ENCODE peak calls at places on chromosomes 12 and 14, in eight cellular contexts. U is A549, D is A673, B is H9, R is uterus, C is psoas muscle, Z is IMR-90, H is DND-41. F is an unnamed sample.

GRCh38 chr14:105193916-105194782 is 13.0 kb upstream of the NUDT14 start:
- DNase-seq in U (no peak), D (peak), B (no peak), R (no peak), C (no peak), Z (peak), H (peak), F (no peak)

GRCh38 chr14:51211149-51211548 is 28.9 kb upstream of the TMX1 start:
- DNase-seq in U (no peak), D (peak), B (no peak), R (no peak), C (no peak), Z (peak), H (no peak), F (no peak)

GRCh38 chr12:11576104-11576503 is 73.4 kb upstream of the ETV6 start:
- DNase-seq in U (no peak), D (peak), B (no peak), R (no peak), C (no peak), Z (peak), H (no peak), F (no peak)

GRCh38 chr12:2692156-2692555 is 102.6 kb upstream of the FKBP4 start:
- DNase-seq in U (no peak), D (no peak), B (peak), R (no peak), C (no peak), Z (no peak), H (peak), F (no peak)

GRCh38 chr14:21087294-21088091 is 11.0 kb downstream of the ZNF219 start:
- DNase-seq in U (no peak), D (peak), B (peak), R (no peak), C (no peak), Z (peak), H (peak), F (peak)

GRCh38 chr14:21626491-21627230 is 8.1 kb downstream of the OR10G2 start:
- DNase-seq in U (no peak), D (no peak), B (no peak), R (no peak), C (no peak), Z (peak), H (no peak), F (no peak)

GRCh38 chr12:127230843-127231260 is 1036.1 kb upstream of the TMEM132C start:
- DNase-seq in U (no peak), D (peak), B (no peak), R (no peak), C (no peak), Z (peak), H (no peak), F (no peak)

GRCh38 chr12:46948936-46949555 is 123.2 kb upstream of the SLC38A4 start:
- DNase-seq in U (no peak), D (peak), B (no peak), R (no peak), C (no peak), Z (no peak), H (no peak), F (no peak)

GRCh38 chr12:3464561-3464960 is 26.4 kb upstream of the PRMT8 start:
- DNase-seq in U (no peak), D (no peak), B (no peak), R (no peak), C (no peak), Z (no peak), H (no peak), F (no peak)

GRCh38 chr12:111653596-111653995 is 32.2 kb downstream of the BRAP start:
- DNase-seq in U (no peak), D (no peak), B (no peak), R (no peak), C (no peak), Z (no peak), H (no peak), F (no peak)

GRCh38 chr12:113134521-113134951 is 1.0 kb downstream of the RASAL1 start:
- DNase-seq in U (no peak), D (no peak), B (no peak), R (no peak), C (no peak), Z (no peak), H (no peak), F (no peak)

GRCh38 chr14:31950331-31950730 is 126.8 kb upstream of the ARHGAP5 start:
- DNase-seq in U (no peak), D (no peak), B (no peak), R (no peak), C (no peak), Z (no peak), H (no peak), F (no peak)

GRCh38 chr12:15629108-15629507 is 160.1 kb downstream of the EPS8 start:
- DNase-seq in U (peak), D (peak), B (no peak), R (peak), C (peak), Z (peak), H (no peak), F (no peak)

GRCh38 chr12:52437508-52437907 is 3.3 kb upstream of the KRT75 start:
- DNase-seq in U (no peak), D (no peak), B (no peak), R (no peak), C (no peak), Z (no peak), H (no peak), F (no peak)

GRCh38 chr14:102182190-102182589 is 42.5 kb downstream of the WDR20 start:
- DNase-seq in U (no peak), D (peak), B (no peak), R (no peak), C (no peak), Z (peak), H (no peak), F (no peak)

GRCh38 chr12:27733052-27733656 is 22.5 kb downstream of the MRPS35 start:
- DNase-seq in U (peak), D (peak), B (no peak), R (peak), C (no peak), Z (peak), H (peak), F (peak)

GRCh38 chr12:88553941-88554658 is 26.2 kb downstream of the KITLG start:
- DNase-seq in U (no peak), D (peak), B (no peak), R (no peak), C (no peak), Z (peak), H (no peak), F (no peak)

GRCh38 chr14:24481622-24482324 is 26.3 kb downstream of the CMA1 start:
- DNase-seq in U (peak), D (peak), B (peak), R (no peak), C (no peak), Z (peak), H (peak), F (peak)

GRCh38 chr14:33529773-33530172 is 421.1 kb downstream of the EGLN3 start:
- DNase-seq in U (no peak), D (no peak), B (no peak), R (no peak), C (no peak), Z (no peak), H (no peak), F (no peak)

GRCh38 chr12:86683568-86683991 is 427.4 kb upstream of the MGAT4C start:
- DNase-seq in U (no peak), D (peak), B (no peak), R (no peak), C (no peak), Z (peak), H (no peak), F (no peak)

GRCh38 chr12:109995366-109995702 is 834 bp downstream of the GIT2 start:
- DNase-seq in U (no peak), D (no peak), B (no peak), R (no peak), C (no peak), Z (no peak), H (no peak), F (no peak)

GRCh38 chr12:110109037-110109836 is 14.9 kb upstream of the IFT81 start:
- DNase-seq in U (peak), D (no peak), B (no peak), R (peak), C (peak), Z (peak), H (no peak), F (no peak)

GRCh38 chr12:79250955-79251354 is 386.4 kb downstream of the SYT1 start:
- DNase-seq in U (no peak), D (no peak), B (no peak), R (no peak), C (no peak), Z (peak), H (no peak), F (no peak)

GRCh38 chr12:70646850-70647249 is 9.6 kb upstream of the PTPRB start:
- DNase-seq in U (no peak), D (no peak), B (no peak), R (no peak), C (no peak), Z (peak), H (no peak), F (no peak)

GRCh38 chr12:132319359-132319950 is 9.9 kb downstream of the GALNT9 start:
- DNase-seq in U (no peak), D (no peak), B (no peak), R (no peak), C (peak), Z (no peak), H (no peak), F (no peak)

GRCh38 chr12:46553911-46554310 is 181.3 kb upstream of the SLC38A2 start:
- DNase-seq in U (no peak), D (no peak), B (no peak), R (no peak), C (no peak), Z (peak), H (no peak), F (no peak)

GRCh38 chr14:44783899-44784298 is 177.8 kb downstream of the KLHL28 start:
- DNase-seq in U (no peak), D (no peak), B (no peak), R (no peak), C (no peak), Z (no peak), H (no peak), F (no peak)

GRCh38 chr12:104668274-104668718 is 211.5 kb downstream of the CHST11 start:
- DNase-seq in U (no peak), D (no peak), B (no peak), R (peak), C (no peak), Z (peak), H (no peak), F (no peak)

GRCh38 chr12:57276935-57277563 is 26.1 kb upstream of the STAC3 start:
- DNase-seq in U (peak), D (peak), B (peak), R (no peak), C (no peak), Z (peak), H (peak), F (no peak)

GRCh38 chr14:93059917-93060545 is 55.7 kb downstream of the ITPK1 start:
- DNase-seq in U (no peak), D (no peak), B (peak), R (no peak), C (no peak), Z (no peak), H (peak), F (no peak)

GRCh38 chr14:26173581-26173980 is 424.3 kb downstream of the NOVA1 start:
- DNase-seq in U (no peak), D (no peak), B (no peak), R (no peak), C (no peak), Z (no peak), H (no peak), F (no peak)

GRCh38 chr12:27542628-27543027 is 18.6 kb downstream of the PPFIBP1 start:
- DNase-seq in U (no peak), D (no peak), B (no peak), R (no peak), C (no peak), Z (peak), H (no peak), F (no peak)

GRCh38 chr12:55842681-55843429 is at the start of gene MMP19:
- DNase-seq in U (no peak), D (peak), B (peak), R (peak), C (no peak), Z (peak), H (no peak), F (no peak)

GRCh38 chr14:61586539-61587396 is 108.5 kb upstream of the HIF1A start:
- DNase-seq in U (no peak), D (no peak), B (no peak), R (no peak), C (no peak), Z (peak), H (no peak), F (no peak)

GRCh38 chr12:52614381-52615207 is 3.8 kb downstream of the KRT73 start:
- DNase-seq in U (no peak), D (no peak), B (peak), R (no peak), C (no peak), Z (no peak), H (no peak), F (no peak)

GRCh38 chr12:69092137-69092536 is 147.2 kb upstream of the CPSF6 start:
- DNase-seq in U (no peak), D (no peak), B (no peak), R (no peak), C (no peak), Z (no peak), H (no peak), F (no peak)

GRCh38 chr14:65421201-65421981 is 8.9 kb downstream of the FUT8 start:
- DNase-seq in U (no peak), D (no peak), B (no peak), R (no peak), C (no peak), Z (peak), H (no peak), F (no peak)

GRCh38 chr12:99442758-99443157 is 204.8 kb upstream of the GARIN6 start:
- DNase-seq in U (no peak), D (no peak), B (no peak), R (no peak), C (no peak), Z (no peak), H (no peak), F (no peak)

GRCh38 chr12:130205531-130205930 is 43.3 kb downstream of the FZD10 start:
- DNase-seq in U (no peak), D (no peak), B (no peak), R (no peak), C (no peak), Z (no peak), H (no peak), F (no peak)
- H3K27ac ChIP-seq in U (no peak), D (no peak), B (no peak), R (no peak), C (no peak), Z (no peak), H (no peak), F (no peak)

GRCh38 chr14:34678735-34679134 is 35.7 kb downstream of the CFL2 start:
- DNase-seq in U (no peak), D (no peak), B (no peak), R (no peak), C (no peak), Z (no peak), H (no peak), F (no peak)

GRCh38 chr14:34682787-34683321 is 31.5 kb downstream of the CFL2 start:
- DNase-seq in U (no peak), D (no peak), B (no peak), R (no peak), C (no peak), Z (no peak), H (no peak), F (no peak)

GRCh38 chr14:34680806-34681479 is 33.5 kb downstream of the CFL2 start:
- DNase-seq in U (no peak), D (no peak), B (no peak), R (no peak), C (no peak), Z (no peak), H (no peak), F (no peak)

GRCh38 chr14:34676516-34677211 is 37.7 kb downstream of the CFL2 start:
- DNase-seq in U (no peak), D (no peak), B (no peak), R (no peak), C (no peak), Z (no peak), H (no peak), F (no peak)

GRCh38 chr14:34678306-34678705 is 36.1 kb downstream of the CFL2 start:
- DNase-seq in U (no peak), D (peak), B (no peak), R (no peak), C (no peak), Z (no peak), H (no peak), F (no peak)
- H3K27ac ChIP-seq in U (peak), D (no peak), B (no peak), R (no peak), C (peak), Z (no peak), H (no peak), F (no peak)

DNA sequence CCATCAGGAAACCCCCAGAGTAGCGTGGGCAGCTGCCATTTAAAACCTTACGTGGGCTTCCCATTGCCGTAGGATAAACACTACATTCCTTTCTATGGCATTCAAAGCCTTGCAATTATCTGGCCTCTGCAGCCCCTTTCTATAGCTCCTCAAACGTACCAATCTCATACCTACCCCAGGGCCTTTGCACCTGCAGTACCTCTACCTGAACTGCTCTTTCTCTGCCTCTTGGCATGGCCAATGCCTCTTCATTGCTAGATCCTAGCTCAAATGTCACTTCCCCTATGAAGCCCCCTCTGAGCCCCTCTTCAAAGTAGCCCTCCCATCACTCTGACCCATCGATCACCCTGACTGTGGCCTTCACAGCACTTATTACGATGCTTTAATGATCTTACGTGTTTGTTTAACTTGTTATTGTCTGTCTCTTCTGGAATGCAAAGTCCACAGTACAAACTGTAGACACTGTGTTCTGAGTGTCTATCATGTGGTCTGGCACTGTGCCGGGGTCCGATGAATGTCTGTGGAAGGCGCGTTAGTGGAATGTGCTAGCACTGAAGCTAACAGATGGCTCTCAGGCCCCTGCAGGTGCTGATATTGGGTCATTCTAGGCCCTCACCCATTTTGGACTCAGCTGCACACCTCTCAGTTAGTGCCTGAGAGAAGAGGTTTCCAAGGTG is 157.3 kb upstream of the NOS1 start:
- DNase-seq in U (no peak), D (no peak), B (no peak), R (no peak), C (peak), Z (no peak), H (no peak), F (no peak)
- H3K27ac ChIP-seq in U (no peak), D (no peak), B (no peak), R (no peak), C (no peak), Z (no peak), H (no peak), F (no peak)

DNA sequence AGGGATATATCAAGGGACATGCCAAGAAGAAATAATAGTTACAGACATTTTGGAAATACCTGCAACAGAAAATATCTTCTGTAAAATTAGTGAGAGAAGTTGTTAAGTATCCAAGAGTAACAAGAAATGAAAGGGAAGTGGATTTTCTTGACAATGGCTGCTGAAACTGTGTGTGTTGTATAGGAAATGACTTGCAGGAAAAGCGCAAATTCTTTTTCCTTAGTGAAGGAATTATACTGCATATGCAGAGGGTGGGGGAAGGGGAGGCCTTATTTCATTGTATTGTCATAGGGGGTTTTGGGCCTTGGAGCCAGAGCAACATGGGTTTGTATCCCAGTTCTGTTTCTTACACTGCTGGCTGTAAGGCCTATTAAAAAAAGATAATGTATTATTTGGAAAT is 84.4 kb upstream of the DDHD1 start:
- DNase-seq in U (no peak), D (no peak), B (no peak), R (no peak), C (no peak), Z (no peak), H (no peak), F (no peak)
- H3K27ac ChIP-seq in U (no peak), D (no peak), B (no peak), R (no peak), C (peak), Z (no peak), H (no peak), F (no peak)

GRCh38 chr12:4858385-4858784 is 51.3 kb upstream of the KCNA1 start:
- DNase-seq in U (no peak), D (no peak), B (peak), R (no peak), C (no peak), Z (no peak), H (no peak), F (no peak)

GRCh38 chr12:4856556-4856955 is 53.1 kb upstream of the KCNA1 start:
- DNase-seq in U (no peak), D (no peak), B (peak), R (no peak), C (no peak), Z (no peak), H (no peak), F (no peak)

GRCh38 chr12:4859478-4860210 is 50.1 kb upstream of the KCNA1 start:
- DNase-seq in U (no peak), D (no peak), B (no peak), R (no peak), C (no peak), Z (no peak), H (no peak), F (no peak)

GRCh38 chr12:4855121-4855924 is 54.4 kb upstream of the KCNA1 start:
- DNase-seq in U (peak), D (peak), B (peak), R (peak), C (no peak), Z (peak), H (peak), F (peak)

GRCh38 chr12:4857472-4858291 is 52.0 kb upstream of the KCNA1 start:
- DNase-seq in U (peak), D (peak), B (peak), R (peak), C (peak), Z (peak), H (peak), F (peak)
- H3K27ac ChIP-seq in U (no peak), D (no peak), B (no peak), R (no peak), C (no peak), Z (no peak), H (no peak), F (no peak)